ENCODE peak calls at places on chromosome 17, in six cellular contexts. E is neural crest cell, T is 8988T, O is Kasumi-1, N is MCF 10A, F is progenitor cell of endocrine pancreas. M is an unnamed sample.

GRCh38 chr17:63078707-63079106 is 112.7 kb downstream of the TANC2 start:
- DNase-seq in E (no peak), N (no peak), O (no peak), T (no peak), F (no peak), M (no peak)

GRCh38 chr17:57662021-57662420 is 83.1 kb downstream of the CCDC182 start:
- DNase-seq in F (no peak), N (no peak), O (no peak), T (no peak), E (no peak), M (no peak)

GRCh38 chr17:55444471-55445441 is 23.1 kb upstream of the MMD start:
- DNase-seq in O (no peak), F (no peak), N (no peak), E (no peak), T (no peak), M (no peak)

GRCh38 chr17:1490643-1491405 is 1.7 kb downstream of the MYO1C start:
- DNase-seq in N (peak; percentile 52), O (no peak), T (peak; percentile 81), E (peak; percentile 50), F (no peak), M (peak; percentile 82)

GRCh38 chr17:28047806-28048205 is 5.3 kb downstream of the NLK start:
- DNase-seq in O (no peak), F (no peak), E (no peak), T (no peak), N (no peak), M (no peak)

GRCh38 chr17:72591500-72592241 is 470.9 kb downstream of the SOX9 start:
- DNase-seq in E (peak; percentile 25), O (no peak), T (no peak), N (peak; percentile 29), F (peak; percentile 41), M (no peak)

GRCh38 chr17:43758497-43759174 is at the start of gene SOST:
- DNase-seq in N (no peak), E (no peak), T (no peak), F (no peak), O (no peak), M (no peak)

GRCh38 chr17:74271281-74271680 is 2.8 kb upstream of the DNAI2 start:
- DNase-seq in O (no peak), T (no peak), E (no peak), N (no peak), F (no peak), M (no peak)

GRCh38 chr17:65434878-65435277 is 126.6 kb downstream of the AXIN2 start:
- DNase-seq in O (no peak), N (no peak), T (no peak), E (no peak), F (no peak), M (no peak)

GRCh38 chr17:652310-652709 is 62.3 kb downstream of the VPS53 start:
- DNase-seq in N (no peak), O (no peak), E (no peak), T (no peak), F (no peak), M (no peak)

GRCh38 chr17:45020354-45021138 is 30.9 kb downstream of the DCAKD start:
- DNase-seq in N (no peak), O (no peak), F (no peak), E (no peak), T (no peak), M (peak; percentile 60)

GRCh38 chr17:22278302-22279275 is 586.3 kb downstream of the KCNJ18 start:
- DNase-seq in F (no peak), N (no peak), O (no peak), E (no peak), T (no peak), M (peak; percentile 32)

GRCh38 chr17:64133546-64134215 is 3.7 kb upstream of the ERN1 start:
- DNase-seq in T (peak; percentile 39), O (peak; percentile 88), F (no peak), N (peak; percentile 75), E (peak; percentile 28), M (no peak)

GRCh38 chr17:9009096-9009495 is 12.2 kb upstream of the NTN1 start:
- DNase-seq in F (no peak), O (no peak), T (no peak), N (no peak), E (no peak), M (no peak)

GRCh38 chr17:1627219-1627986 is 1.2 kb downstream of the SLC43A2 start:
- DNase-seq in E (no peak), F (no peak), T (no peak), O (peak; percentile 55), N (no peak), M (no peak)

GRCh38 chr17:628507-628941 is 86.1 kb downstream of the VPS53 start:
- DNase-seq in N (no peak), T (no peak), E (no peak), O (no peak), F (no peak), M (peak; percentile 33)

GRCh38 chr17:16217002-16217635 is at the start of gene PIGL:
- DNase-seq in N (peak; percentile 93), T (peak; percentile 50), F (peak; percentile 69), O (peak; percentile 78), E (peak; percentile 81), M (peak; percentile 88)

GRCh38 chr17:63193827-63194226 is 227.8 kb downstream of the TANC2 start:
- DNase-seq in F (no peak), T (no peak), O (no peak), N (no peak), E (no peak), M (no peak)

GRCh38 chr17:35244345-35245195 is 1.7 kb downstream of the SLFN5 start:
- DNase-seq in E (peak; percentile 8), O (no peak), F (no peak), T (no peak), N (peak; percentile 89), M (peak; percentile 59)

GRCh38 chr17:67718325-67718941 is 697 bp downstream of the NOL11 start:
- DNase-seq in T (no peak), N (peak; percentile 48), F (peak; percentile 14), E (no peak), O (peak; percentile 35), M (no peak)

GRCh38 chr17:83196973-83197880 is 117.8 kb downstream of the METRNL start:
- DNase-seq in O (no peak), E (no peak), T (peak; percentile 8), N (no peak), F (no peak), M (no peak)

GRCh38 chr17:62216847-62217246 is 151.8 kb upstream of the MED13 start:
- DNase-seq in F (no peak), N (no peak), O (no peak), E (no peak), T (no peak), M (no peak)